ENCODE peak calls at places on chromosome 14, in six cellular contexts. N is astrocyte of the spinal cord, O is adrenal gland, I is fibroblast of the aortic adventitia, L is HEK293T, G is HAP-1. W is an unnamed sample.
A peak's percentile ranks its signal among the peaks of the same experiment; 100 is the strongest.

GRCh38 chr14:58501214-58501816 is 73.8 kb downstream of the KIAA0586 start:
- DNase-seq in L (peak; percentile 43), N (peak; percentile 84), O (peak; percentile 30), I (peak; percentile 92), G (peak; percentile 77), W (peak; percentile 56)

GRCh38 chr14:100108042-100108825 is 43.0 kb downstream of the EVL start:
- DNase-seq in L (peak; percentile 88), O (peak; percentile 84), I (peak; percentile 73), G (peak; percentile 56), N (peak; percentile 59), W (no peak)

GRCh38 chr14:104924421-104925213 is at the start of gene PLD4:
- DNase-seq in G (no peak), O (no peak), L (no peak), I (no peak), N (no peak), W (no peak)

GRCh38 chr14:58876613-58877012 is 238.9 kb downstream of the DACT1 start:
- DNase-seq in G (no peak), O (no peak), L (no peak), N (no peak), I (peak; percentile 94), W (peak; percentile 79)

GRCh38 chr14:49867831-49868719 is 15.5 kb upstream of the NEMF start:
- DNase-seq in O (peak; percentile 96), G (peak; percentile 98), L (peak; percentile 94), N (peak; percentile 95), I (peak; percentile 95), W (peak; percentile 87)

GRCh38 chr14:52265248-52265647 is 2.2 kb upstream of the PTGDR start:
- DNase-seq in G (no peak), I (no peak), L (no peak), N (no peak), O (no peak), W (no peak)

GRCh38 chr14:57189070-57189469 is 79.6 kb downstream of the EXOC5 start:
- DNase-seq in N (peak; percentile 10), G (peak; percentile 82), O (no peak), L (peak; percentile 19), I (peak; percentile 26), W (no peak)

GRCh38 chr14:100662850-100663527 is 63.7 kb upstream of the DLK1 start:
- DNase-seq in I (peak; percentile 69), O (peak; percentile 84), N (peak; percentile 64), L (peak; percentile 85), G (peak; percentile 56), W (no peak)

GRCh38 chr14:73833530-73834257 is 17.9 kb upstream of the PTGR2 start:
- DNase-seq in L (no peak), I (peak; percentile 89), G (no peak), O (no peak), N (peak; percentile 84), W (peak; percentile 66)

GRCh38 chr14:74973003-74973614 is 17.7 kb upstream of the PGF start:
- DNase-seq in L (no peak), I (no peak), N (peak; percentile 22), O (peak; percentile 60), G (no peak), W (no peak)

GRCh38 chr14:89533761-89534160 is 116.7 kb upstream of the FOXN3 start:
- DNase-seq in O (no peak), I (no peak), N (no peak), L (no peak), G (no peak), W (no peak)

GRCh38 chr14:83994020-83994419 is 1535.9 kb upstream of the FLRT2 start:
- DNase-seq in L (no peak), N (peak; percentile 33), G (no peak), O (no peak), I (no peak), W (peak; percentile 77)

GRCh38 chr14:36976571-36977023 is 195.8 kb downstream of the SLC25A21 start:
- DNase-seq in O (peak; percentile 2), L (no peak), I (peak; percentile 43), N (peak; percentile 30), G (no peak), W (no peak)

GRCh38 chr14:103704708-103705107 is 10.5 kb downstream of the XRCC3 start:
- DNase-seq in G (no peak), O (no peak), N (no peak), L (no peak), I (no peak), W (no peak)

W was measured in skeletal muscle cell.